ENCODE peak calls at places on chromosomes 13 and 19, in five cellular contexts. Y is AG09309, W is foreskin fibroblast, L is neural crest cell, M is astrocyte. R is an unnamed sample.

GRCh38 chr19:43699506-43700367 is 16.1 kb upstream of the IRGC start:
- DNase-seq in L (peak; percentile 52), Y (no peak), W (peak; percentile 54), M (peak; percentile 43), R (no peak)

GRCh38 chr13:79861731-79862130 is 380.8 kb downstream of the NDFIP2 start:
- DNase-seq in Y (no peak), W (no peak), L (no peak), M (no peak), R (no peak)

GRCh38 chr13:81986308-81986707 is 1645.4 kb upstream of the SPRY2 start:
- DNase-seq in M (no peak), Y (no peak), L (no peak), W (no peak), R (no peak)

GRCh38 chr19:35531291-35531690 is 2.0 kb upstream of the GAPDHS start:
- DNase-seq in Y (no peak), M (no peak), W (no peak), L (no peak), R (no peak)

GRCh38 chr13:35699181-35699580 is 222.7 kb upstream of the MAB21L1 start:
- DNase-seq in Y (no peak), L (no peak), W (peak; percentile 87), M (peak; percentile 68), R (no peak)

GRCh38 chr19:14544977-14545715 is 15.8 kb downstream of the TECR start:
- DNase-seq in W (peak; percentile 31), L (no peak), M (no peak), Y (no peak), R (no peak)

GRCh38 chr13:23866420-23867026 is 22.7 kb downstream of the MIPEP start:
- DNase-seq in M (peak; percentile 8), L (no peak), Y (no peak), W (no peak), R (no peak)

GRCh38 chr13:27533155-27533643 is 82.8 kb upstream of the MTIF3 start:
- DNase-seq in L (peak; percentile 94), Y (peak; percentile 23), W (peak; percentile 89), M (peak; percentile 23), R (no peak)

GRCh38 chr19:5707576-5708575 is 12.1 kb downstream of the LONP1 start:
- DNase-seq in M (no peak), W (no peak), L (no peak), Y (no peak), R (no peak)

GRCh38 chr19:35120898-35121297 is 5.3 kb downstream of the FXYD3 start:
- DNase-seq in W (no peak), Y (no peak), M (no peak), L (no peak), R (no peak)

GRCh38 chr13:25281193-25281936 is 5.9 kb downstream of the MTMR6 start:
- DNase-seq in L (no peak), Y (no peak), M (no peak), W (no peak), R (no peak)

GRCh38 chr19:47284324-47284899 is 9.7 kb downstream of the INAFM1 start:
- DNase-seq in W (peak; percentile 80), Y (no peak), L (peak; percentile 79), M (peak; percentile 11), R (no peak)

GRCh38 chr13:30346789-30347167 is 39.4 kb upstream of the KATNAL1 start:
- DNase-seq in Y (no peak), M (no peak), L (no peak), W (no peak), R (no peak)

GRCh38 chr13:106132216-106132615 is 403.2 kb downstream of the EFNB2 start:
- DNase-seq in Y (no peak), M (peak; percentile 42), L (no peak), W (no peak), R (no peak)

GRCh38 chr13:109043561-109044075 is 414.2 kb downstream of the MYO16 start:
- DNase-seq in W (no peak), L (no peak), M (no peak), Y (no peak), R (no peak)

GRCh38 chr13:36357692-36358091 is 11.5 kb upstream of the SPART start:
- DNase-seq in Y (no peak), M (peak; percentile 80), W (peak; percentile 30), L (no peak), R (no peak)

GRCh38 chr13:99191900-99192399 is 8.7 kb upstream of the UBAC2 start:
- DNase-seq in Y (no peak), L (no peak), W (peak; percentile 72), M (no peak), R (no peak)

GRCh38 chr13:67792151-67792665 is 562.1 kb upstream of the PCDH9 start:
- DNase-seq in W (no peak), L (no peak), Y (no peak), M (no peak), R (no peak)

GRCh38 chr19:58556633-58557252 is 1.7 kb downstream of the UBE2M start:
- DNase-seq in W (no peak), M (no peak), Y (no peak), L (no peak), R (no peak)

GRCh38 chr13:36339600-36340155 is 6.5 kb downstream of the SPART start:
- DNase-seq in W (no peak), L (no peak), M (no peak), Y (no peak), R (no peak)

GRCh38 chr13:40318366-40318765 is 348.1 kb downstream of the FOXO1 start:
- DNase-seq in L (no peak), W (peak; percentile 15), M (no peak), Y (no peak), R (no peak)

GRCh38 chr13:49810825-49811526 is 18.5 kb upstream of the KPNA3 start:
- DNase-seq in Y (no peak), W (peak; percentile 82), M (peak; percentile 47), L (no peak), R (peak; percentile 51)

GRCh38 chr19:38842439-38843174 is 7.2 kb downstream of the HNRNPL start:
- DNase-seq in Y (no peak), W (no peak), L (no peak), M (no peak), R (no peak)

GRCh38 chr13:94339116-94339687 is 140.3 kb downstream of the DCT start:
- DNase-seq in L (no peak), W (no peak), M (no peak), Y (no peak), R (no peak)

GRCh38 chr13:97125051-97125809 is 96.9 kb upstream of the MBNL2 start:
- DNase-seq in Y (no peak), L (no peak), M (peak; percentile 89), W (peak; percentile 91), R (no peak)

GRCh38 chr13:44904982-44905381 is 84.3 kb downstream of the NUFIP1 start:
- DNase-seq in Y (peak; percentile 93), L (no peak), W (peak; percentile 97), M (peak; percentile 97), R (no peak)

GRCh38 chr13:41007359-41008118 is 11.6 kb downstream of the ELF1 start:
- DNase-seq in M (no peak), Y (no peak), L (no peak), W (peak; percentile 72), R (no peak)

GRCh38 chr13:57634829-57635165 is 3.3 kb downstream of the PCDH17 start:
- DNase-seq in Y (no peak), L (no peak), W (no peak), M (no peak), R (no peak)

GRCh38 chr13:51781246-51782022 is 22.5 kb downstream of the DHRS12 start:
- DNase-seq in M (no peak), Y (no peak), L (no peak), W (peak; percentile 52), R (no peak)

GRCh38 chr19:4600082-4600481 is 39.2 kb upstream of the TNFAIP8L1 start:
- DNase-seq in Y (no peak), L (no peak), M (no peak), W (no peak), R (no peak)

GRCh38 chr13:44969858-44970484 is 19.3 kb downstream of the NUFIP1 start:
- DNase-seq in W (peak; percentile 79), Y (peak; percentile 23), M (peak; percentile 39), L (no peak), R (peak; percentile 23)

GRCh38 chr13:63209330-63210017 is 1793.8 kb upstream of the PCDH20 start:
- DNase-seq in L (no peak), W (peak; percentile 49), Y (no peak), M (peak; percentile 70), R (no peak)

DNA sequence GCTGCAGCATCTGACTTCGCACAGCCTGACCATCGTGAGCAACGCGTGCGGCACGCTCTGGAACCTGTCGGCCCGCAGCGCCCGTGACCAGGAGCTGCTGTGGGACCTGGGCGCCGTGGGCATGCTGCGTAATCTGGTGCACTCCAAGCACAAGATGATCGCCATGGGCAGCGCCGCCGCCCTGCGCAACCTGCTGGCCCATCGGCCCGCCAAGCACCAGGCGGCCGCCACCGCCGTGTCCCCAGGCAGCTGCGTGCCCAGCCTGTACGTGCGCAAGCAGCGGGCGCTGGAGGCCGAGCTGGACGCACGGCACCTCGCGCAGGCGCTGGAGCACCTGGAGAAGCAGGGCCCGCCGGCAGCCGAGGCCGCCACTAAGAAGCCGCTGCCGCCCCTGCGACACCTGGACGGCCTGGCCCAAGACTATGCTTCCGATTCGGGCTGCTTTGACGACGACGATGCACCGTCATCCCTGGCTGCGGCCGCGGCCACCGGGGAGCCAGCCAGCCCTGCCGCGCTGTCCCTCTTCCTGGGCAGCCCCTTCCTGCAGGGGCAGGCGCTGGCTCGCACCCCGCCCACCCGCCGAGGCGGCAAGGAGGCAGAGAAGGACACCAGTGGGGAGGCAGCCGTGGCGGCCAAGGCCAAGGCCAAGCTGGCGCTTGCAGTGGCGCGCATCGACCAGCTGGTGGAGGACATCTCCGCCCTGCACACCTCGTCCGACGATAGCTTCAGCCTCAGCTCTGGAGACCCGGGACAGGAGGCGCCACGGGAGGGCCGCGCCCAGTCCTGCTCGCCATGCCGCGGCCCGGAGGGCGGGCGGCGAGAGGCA is 13.6 kb downstream of the C19orf25 start:
- DNase-seq in M (no peak), W (peak; percentile 74), Y (peak; percentile 18), L (no peak), R (no peak)
- TF ChIP-seq CTCF in M (no peak), W (peak; percentile 18), Y (peak; percentile 61), L (peak; percentile 60), R (peak; percentile 48)

GRCh38 chr19:53812335-53812734 is 11.8 kb downstream of the NLRP12 start:
- DNase-seq in Y (no peak), L (no peak), W (no peak), M (no peak), R (no peak)
- TF ChIP-seq CTCF in Y (peak; percentile 7), L (peak; percentile 41), W (peak; percentile 16), M (no peak), R (no peak)

DNA sequence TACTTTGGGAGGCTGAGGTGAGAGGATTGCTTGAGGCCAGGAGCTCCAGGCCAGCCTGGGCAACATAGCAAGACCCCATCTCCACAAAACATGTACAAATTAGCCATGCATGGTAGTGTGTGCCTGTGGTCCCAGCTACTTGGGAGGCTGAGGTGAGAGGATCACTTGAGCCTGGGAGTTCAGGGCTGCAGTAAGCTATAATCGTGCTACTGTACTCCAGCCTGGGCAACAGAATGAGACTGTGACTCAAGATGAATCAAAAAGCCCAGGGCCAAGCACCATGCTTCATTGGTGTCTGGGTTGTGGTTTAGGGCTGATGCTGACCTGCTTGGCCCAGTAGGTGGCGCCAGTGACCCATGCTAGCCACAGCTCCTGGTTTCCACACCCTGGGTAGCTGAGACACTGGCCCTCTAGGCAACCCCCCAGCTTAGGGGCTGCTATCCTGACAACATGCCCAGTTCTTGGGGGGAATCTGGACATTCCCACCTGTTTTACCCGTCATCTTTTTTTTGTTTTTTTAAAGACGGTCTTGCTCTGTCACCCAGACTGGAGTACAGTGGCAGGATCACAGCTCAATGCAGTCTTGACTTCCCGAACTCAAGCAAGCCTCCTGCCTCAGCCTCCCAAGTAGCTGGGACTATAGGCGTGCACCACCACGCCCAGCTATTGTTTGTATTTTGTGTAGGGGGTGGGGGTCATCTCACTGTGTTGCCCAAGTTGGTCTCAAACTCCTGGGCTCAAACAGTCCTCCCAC is 5.5 kb downstream of the CCDC124 start:
- DNase-seq in W (peak; percentile 95), M (peak; percentile 71), L (peak; percentile 77), Y (peak; percentile 46), R (peak; percentile 52)
- TF ChIP-seq CTCF in W (peak; percentile 91), M (peak; percentile 96), L (peak; percentile 94), Y (peak; percentile 97), R (peak; percentile 95)

GRCh38 chr13:48806522-48806921 is 152.8 kb downstream of the CYSLTR2 start:
- DNase-seq in L (no peak), M (peak; percentile 13), W (no peak), Y (no peak), R (no peak)
- TF ChIP-seq CTCF in L (no peak), M (no peak), W (no peak), Y (no peak), R (no peak)

R was measured in epithelial cell of proximal tubule.